ENCODE peak calls at places on chromosomes 3 and 15, in four cellular contexts. One of them, this sample, is unnamed.

GRCh38 chr3:126034481-126035361 is 49.2 kb downstream of the SLC41A3 start:
- DNase-seq in HCEC 1CT: no peak
- DNase-seq in mucosa of gallbladder: peak
- DNase-seq in aorta: no peak
- DNase-seq in this sample: no peak

GRCh38 chr3:77147836-77148578 is 108.1 kb downstream of the ROBO2 start:
- DNase-seq in HCEC 1CT: no peak
- DNase-seq in aorta: no peak
- DNase-seq in mucosa of gallbladder: no peak
- DNase-seq in this sample: no peak

GRCh38 chr3:133038089-133038730 is at the start of gene TMEM108:
- DNase-seq in HCEC 1CT: no peak
- DNase-seq in mucosa of gallbladder: peak
- DNase-seq in aorta: peak
- DNase-seq in this sample: peak

GRCh38 chr3:142210608-142211007 is 14.8 kb downstream of the GK5 start:
- DNase-seq in mucosa of gallbladder: no peak
- DNase-seq in HCEC 1CT: no peak
- DNase-seq in aorta: no peak
- DNase-seq in this sample: no peak

GRCh38 chr15:63968122-63968524 is 78.2 kb downstream of the DAPK2 start:
- DNase-seq in aorta: no peak
- DNase-seq in mucosa of gallbladder: no peak
- DNase-seq in HCEC 1CT: no peak
- DNase-seq in this sample: peak

GRCh38 chr3:102136183-102136582 is 286.9 kb downstream of the NFKBIZ start:
- DNase-seq in mucosa of gallbladder: no peak
- DNase-seq in HCEC 1CT: no peak
- DNase-seq in aorta: no peak
- DNase-seq in this sample: no peak

GRCh38 chr15:82554351-82554750 is 14.1 kb upstream of the RPS17 start:
- DNase-seq in aorta: no peak
- DNase-seq in mucosa of gallbladder: no peak
- DNase-seq in HCEC 1CT: no peak
- DNase-seq in this sample: no peak

GRCh38 chr3:47432673-47433072 is 43.1 kb downstream of the SCAP start:
- DNase-seq in mucosa of gallbladder: no peak
- DNase-seq in aorta: no peak
- DNase-seq in HCEC 1CT: no peak
- DNase-seq in this sample: no peak

GRCh38 chr3:119293761-119294401 is at the start of gene ARHGAP31:
- DNase-seq in HCEC 1CT: peak
- DNase-seq in aorta: no peak
- DNase-seq in mucosa of gallbladder: peak
- DNase-seq in this sample: peak

GRCh38 chr3:116020989-116021388 is 397.7 kb downstream of the GAP43 start:
- DNase-seq in HCEC 1CT: no peak
- DNase-seq in mucosa of gallbladder: no peak
- DNase-seq in aorta: no peak
- DNase-seq in this sample: no peak

GRCh38 chr3:35857004-35857403 is 217.7 kb downstream of the ARPP21 start:
- DNase-seq in mucosa of gallbladder: no peak
- DNase-seq in aorta: no peak
- DNase-seq in HCEC 1CT: no peak
- DNase-seq in this sample: no peak

GRCh38 chr3:135622215-135622614 is 343.3 kb upstream of the PPP2R3A start:
- DNase-seq in aorta: no peak
- DNase-seq in HCEC 1CT: no peak
- DNase-seq in mucosa of gallbladder: no peak
- DNase-seq in this sample: no peak

GRCh38 chr3:127112796-127113570 is 79.9 kb upstream of the PRR23E start:
- DNase-seq in aorta: no peak
- DNase-seq in HCEC 1CT: no peak
- DNase-seq in mucosa of gallbladder: no peak
- DNase-seq in this sample: no peak

GRCh38 chr3:108959017-108959416 is 5.3 kb upstream of the GUCA1C start:
- DNase-seq in aorta: no peak
- DNase-seq in HCEC 1CT: no peak
- DNase-seq in mucosa of gallbladder: no peak
- DNase-seq in this sample: no peak

GRCh38 chr15:91882858-91883586 is 29.5 kb downstream of the SLCO3A1 start:
- DNase-seq in HCEC 1CT: peak
- DNase-seq in aorta: no peak
- DNase-seq in mucosa of gallbladder: no peak
- DNase-seq in this sample: peak

GRCh38 chr15:44541282-44541958 is 4.5 kb downstream of the EIF3J start:
- DNase-seq in aorta: no peak
- DNase-seq in HCEC 1CT: peak
- DNase-seq in mucosa of gallbladder: no peak
- DNase-seq in this sample: no peak